ENCODE peak calls at places on chromosomes 1 and 21, in four cellular contexts. One of them, this sample, is unnamed.

GRCh38 chr1:208835082-208835467 is 590.9 kb upstream of the PLXNA2 start:
- DNase-seq in progenitor cell of endocrine pancreas: no peak
- DNase-seq in hypothalamus: no peak
- DNase-seq in HAP-1: no peak
- DNase-seq in this sample: no peak

GRCh38 chr1:44571712-44572571 is 102.3 kb downstream of the TMEM53 start:
- DNase-seq in hypothalamus: no peak
- DNase-seq in progenitor cell of endocrine pancreas: no peak
- DNase-seq in HAP-1: peak; percentile 50
- DNase-seq in this sample: no peak

GRCh38 chr1:223844521-223844961 is 1.2 kb downstream of the TP53BP2 start:
- DNase-seq in HAP-1: no peak
- DNase-seq in progenitor cell of endocrine pancreas: no peak
- DNase-seq in hypothalamus: no peak
- DNase-seq in this sample: no peak

GRCh38 chr21:20943476-20944085 is 54.6 kb upstream of the NCAM2 start:
- DNase-seq in HAP-1: no peak
- DNase-seq in hypothalamus: peak; percentile 2
- DNase-seq in progenitor cell of endocrine pancreas: no peak
- DNase-seq in this sample: no peak

GRCh38 chr1:117268926-117269378 is 58.2 kb upstream of the VTCN1 start:
- DNase-seq in hypothalamus: no peak
- DNase-seq in HAP-1: no peak
- DNase-seq in progenitor cell of endocrine pancreas: no peak
- DNase-seq in this sample: peak; percentile 54

GRCh38 chr1:10019561-10019960 is 13.2 kb upstream of the UBE4B start:
- DNase-seq in HAP-1: no peak
- DNase-seq in hypothalamus: no peak
- DNase-seq in progenitor cell of endocrine pancreas: no peak
- DNase-seq in this sample: no peak

GRCh38 chr1:161285519-161285918 is 24.2 kb downstream of the MPZ start:
- DNase-seq in progenitor cell of endocrine pancreas: no peak
- DNase-seq in HAP-1: no peak
- DNase-seq in hypothalamus: no peak
- DNase-seq in this sample: no peak

GRCh38 chr1:154548028-154548427 is 10.4 kb downstream of the UBE2Q1 start:
- DNase-seq in HAP-1: no peak
- DNase-seq in progenitor cell of endocrine pancreas: no peak
- DNase-seq in hypothalamus: no peak
- DNase-seq in this sample: no peak

GRCh38 chr1:93704063-93704462 is 22.4 kb upstream of the BCAR3 start:
- DNase-seq in hypothalamus: no peak
- DNase-seq in HAP-1: no peak
- DNase-seq in progenitor cell of endocrine pancreas: no peak
- DNase-seq in this sample: no peak